ENCODE peak calls at places on chromosome 12, in seven cellular contexts. U, N, H, I, C, O and K are unnamed samples. For H3K27me3 and H3K36me3, the result is how much of the 10 kb centered on the place peaks cover.

GRCh38 chr12:13234045-13234641 is 37.6 kb downstream of the EMP1 start:
- DNase-seq in U (peak), N (peak), H (peak), I (no peak), C (peak), O (peak), K (peak)

GRCh38 chr12:47085815-47086252 is 6.1 kb upstream of the AMIGO2 start:
- DNase-seq in U (no peak), N (peak), H (no peak), I (no peak), C (peak), O (no peak), K (no peak)

GRCh38 chr12:64800640-64801039 is 23.8 kb upstream of the TBC1D30 start:
- DNase-seq in U (no peak), N (no peak), H (no peak), I (no peak), C (no peak), O (no peak), K (no peak)

GRCh38 chr12:119229837-119230236 is 51.1 kb downstream of the HSPB8 start:
- DNase-seq in U (peak), N (peak), H (peak), I (no peak), C (no peak), O (peak), K (peak)

GRCh38 chr12:90013409-90013808 is 304.8 kb upstream of the ATP2B1 start:
- DNase-seq in U (no peak), N (no peak), H (peak), I (no peak), C (no peak), O (no peak), K (peak)

GRCh38 chr12:85627584-85627983 is 208.6 kb downstream of the RASSF9 start:
- DNase-seq in U (no peak), N (no peak), H (no peak), I (peak), C (no peak), O (no peak), K (no peak)

GRCh38 chr12:3820122-3820521 is 53.1 kb downstream of the PARP11 start:
- DNase-seq in U (no peak), N (no peak), H (no peak), I (no peak), C (no peak), O (no peak), K (no peak)

GRCh38 chr12:51846911-51847829 is 1.3 kb downstream of the FIGNL2 start:
- DNase-seq in U (no peak), N (peak), H (peak), I (no peak), C (peak), O (no peak), K (peak)

GRCh38 chr12:3921142-3921520 is 47.9 kb upstream of the PARP11 start:
- DNase-seq in U (no peak), N (no peak), H (no peak), I (no peak), C (no peak), O (no peak), K (no peak)

GRCh38 chr12:40502322-40502721 is 189.9 kb upstream of the CNTN1 start:
- DNase-seq in U (no peak), N (no peak), H (no peak), I (no peak), C (no peak), O (no peak), K (no peak)

GRCh38 chr12:47362131-47362686 is 282.4 kb upstream of the AMIGO2 start:
- DNase-seq in U (no peak), N (no peak), H (no peak), I (no peak), C (no peak), O (no peak), K (no peak)

GRCh38 chr12:26701604-26702215 is 131.3 kb downstream of the ITPR2 start:
- DNase-seq in U (no peak), N (no peak), H (no peak), I (no peak), C (no peak), O (no peak), K (no peak)

GRCh38 chr12:121009744-121010143 is 6.5 kb downstream of the C12orf43 start:
- DNase-seq in U (no peak), N (no peak), H (peak), I (no peak), C (peak), O (no peak), K (peak)

GRCh38 chr12:89775336-89776005 is 66.8 kb upstream of the ATP2B1 start:
- DNase-seq in U (no peak), N (no peak), H (no peak), I (peak), C (no peak), O (no peak), K (no peak)

GRCh38 chr12:118611295-118611694 is 234.9 kb downstream of the SUDS3 start:
- DNase-seq in U (no peak), N (no peak), H (no peak), I (no peak), C (no peak), O (no peak), K (no peak)

GRCh38 chr12:89943461-89943860 is 234.8 kb upstream of the ATP2B1 start:
- DNase-seq in U (no peak), N (no peak), H (no peak), I (no peak), C (no peak), O (no peak), K (no peak)

GRCh38 chr12:51972424-51972812 is 20.9 kb downstream of the ACVR1B start:
- DNase-seq in U (no peak), N (no peak), H (no peak), I (no peak), C (no peak), O (no peak), K (no peak)

GRCh38 chr12:132077322-132078100 is 66.6 kb downstream of the DDX51 start:
- DNase-seq in U (no peak), N (no peak), H (no peak), I (no peak), C (no peak), O (no peak), K (no peak)

GRCh38 chr12:56629459-56630179 is 507 bp downstream of the BAZ2A start:
- DNase-seq in U (no peak), N (peak), H (no peak), I (no peak), C (peak), O (no peak), K (no peak)

GRCh38 chr12:97313471-97314190 is 149.0 kb upstream of the RMST start:
- DNase-seq in U (no peak), N (no peak), H (no peak), I (no peak), C (no peak), O (no peak), K (no peak)

GRCh38 chr12:75724913-75725312 is 213.5 kb upstream of the KRR1 start:
- DNase-seq in U (no peak), N (peak), H (peak), I (peak), C (no peak), O (peak), K (no peak)

GRCh38 chr12:103114296-103115055 is 157.0 kb downstream of the ASCL1 start:
- DNase-seq in U (no peak), N (no peak), H (no peak), I (no peak), C (peak), O (no peak), K (no peak)

GRCh38 chr12:4286771-4287317 is 13.3 kb downstream of the CCND2 start:
- DNase-seq in U (no peak), N (no peak), H (no peak), I (no peak), C (no peak), O (no peak), K (peak)

GRCh38 chr12:26863515-26863914 is 30.5 kb upstream of the ITPR2 start:
- DNase-seq in U (no peak), N (no peak), H (peak), I (no peak), C (no peak), O (no peak), K (no peak)

GRCh38 chr12:62720661-62721330 is 214.2 kb downstream of the PPM1H start:
- DNase-seq in U (no peak), N (peak), H (peak), I (no peak), C (no peak), O (no peak), K (no peak)

GRCh38 chr12:51391047-51391837 is at the start of gene GALNT6:
- DNase-seq in U (no peak), N (peak), H (peak), I (no peak), C (peak), O (no peak), K (peak)

GRCh38 chr12:76123301-76124212 is 39.1 kb upstream of the NAP1L1 start:
- DNase-seq in U (no peak), N (no peak), H (no peak), I (peak), C (no peak), O (no peak), K (peak)

GRCh38 chr12:6828671-6829531 is 694 bp downstream of the P3H3 start:
- DNase-seq in U (peak), N (peak), H (peak), I (no peak), C (peak), O (no peak), K (peak)

GRCh38 chr12:100219328-100220109 is 18.9 kb downstream of the ACTR6 start:
- DNase-seq in U (no peak), N (no peak), H (no peak), I (no peak), C (no peak), O (no peak), K (no peak)

GRCh38 chr12:100539209-100539608 is 34.3 kb upstream of the GAS2L3 start:
- DNase-seq in U (no peak), N (peak), H (no peak), I (no peak), C (no peak), O (no peak), K (peak)

GRCh38 chr12:4417471-4417870 is 28.1 kb downstream of the FGF6 start:
- DNase-seq in U (no peak), N (peak), H (peak), I (no peak), C (no peak), O (no peak), K (no peak)

GRCh38 chr12:45914090-45914489 is 76.3 kb downstream of the SCAF11 start:
- DNase-seq in U (no peak), N (no peak), H (no peak), I (peak), C (no peak), O (no peak), K (peak)

GRCh38 chr12:117686911-117687377 is 281.8 kb downstream of the KSR2 start:
- DNase-seq in U (no peak), N (no peak), H (no peak), I (peak), C (no peak), O (no peak), K (no peak)

DNA sequence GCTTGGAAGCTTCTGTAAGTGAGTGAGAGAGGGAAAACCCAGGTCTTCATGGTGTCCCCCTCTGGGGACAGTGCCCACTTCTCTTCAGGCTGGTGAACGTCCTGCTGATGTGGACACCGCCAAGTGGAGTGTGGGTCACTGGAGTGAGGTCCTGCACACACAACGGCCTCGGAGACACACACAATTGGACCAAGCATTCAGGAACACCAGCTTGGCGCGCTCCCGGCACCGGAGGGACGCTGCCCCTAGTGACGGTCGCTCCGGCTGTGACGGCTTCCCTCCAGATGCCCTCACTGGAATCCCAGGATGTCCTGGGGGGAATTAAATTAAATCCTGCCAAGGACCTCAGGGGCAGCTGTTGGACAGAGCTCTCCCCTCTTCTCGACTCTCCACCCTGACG is 123.1 kb downstream of the ZNF664 start:
- DNase-seq in U (no peak), N (no peak), H (no peak), I (no peak), C (no peak), O (no peak), K (no peak)
- H3K4me3 ChIP-seq in U (no peak), N (no peak), H (no peak), I (no peak), C (no peak), O (no peak), K (no peak)

DNA sequence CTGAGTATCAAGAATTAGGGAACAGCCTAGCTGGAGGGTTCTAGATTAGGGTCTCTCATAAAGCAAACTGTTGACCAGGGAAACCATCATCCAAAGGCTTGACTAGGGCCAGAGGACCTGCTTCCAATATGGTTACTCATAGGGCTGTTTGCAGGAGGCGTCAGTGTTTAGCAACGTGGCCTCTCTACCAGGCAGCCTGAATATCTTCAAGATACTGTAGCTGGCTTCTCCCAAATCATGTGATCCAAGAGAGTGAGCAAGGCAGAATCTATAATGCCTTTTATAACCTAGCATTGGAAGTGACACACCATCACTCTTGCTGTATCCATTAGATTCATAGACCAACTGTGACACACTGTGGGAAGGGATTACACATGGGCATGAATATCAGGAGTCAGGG is 17.3 kb downstream of the TPH2 start:
- DNase-seq in U (no peak), N (no peak), H (no peak), I (peak), C (no peak), O (no peak), K (no peak)
- H3K27me3 ChIP-seq in U (under half), N (under half), H (under half), I (under half), C (under half), O (under half), K (under half)

GRCh38 chr12:111780166-111780565 is 13.4 kb downstream of the ALDH2 start:
- DNase-seq in U (no peak), N (no peak), H (no peak), I (no peak), C (peak), O (no peak), K (no peak)
- H3K36me3 ChIP-seq in U (under half), N (under half), H (under half), I (under half), C (under half), O (under half), K (under half)

DNA sequence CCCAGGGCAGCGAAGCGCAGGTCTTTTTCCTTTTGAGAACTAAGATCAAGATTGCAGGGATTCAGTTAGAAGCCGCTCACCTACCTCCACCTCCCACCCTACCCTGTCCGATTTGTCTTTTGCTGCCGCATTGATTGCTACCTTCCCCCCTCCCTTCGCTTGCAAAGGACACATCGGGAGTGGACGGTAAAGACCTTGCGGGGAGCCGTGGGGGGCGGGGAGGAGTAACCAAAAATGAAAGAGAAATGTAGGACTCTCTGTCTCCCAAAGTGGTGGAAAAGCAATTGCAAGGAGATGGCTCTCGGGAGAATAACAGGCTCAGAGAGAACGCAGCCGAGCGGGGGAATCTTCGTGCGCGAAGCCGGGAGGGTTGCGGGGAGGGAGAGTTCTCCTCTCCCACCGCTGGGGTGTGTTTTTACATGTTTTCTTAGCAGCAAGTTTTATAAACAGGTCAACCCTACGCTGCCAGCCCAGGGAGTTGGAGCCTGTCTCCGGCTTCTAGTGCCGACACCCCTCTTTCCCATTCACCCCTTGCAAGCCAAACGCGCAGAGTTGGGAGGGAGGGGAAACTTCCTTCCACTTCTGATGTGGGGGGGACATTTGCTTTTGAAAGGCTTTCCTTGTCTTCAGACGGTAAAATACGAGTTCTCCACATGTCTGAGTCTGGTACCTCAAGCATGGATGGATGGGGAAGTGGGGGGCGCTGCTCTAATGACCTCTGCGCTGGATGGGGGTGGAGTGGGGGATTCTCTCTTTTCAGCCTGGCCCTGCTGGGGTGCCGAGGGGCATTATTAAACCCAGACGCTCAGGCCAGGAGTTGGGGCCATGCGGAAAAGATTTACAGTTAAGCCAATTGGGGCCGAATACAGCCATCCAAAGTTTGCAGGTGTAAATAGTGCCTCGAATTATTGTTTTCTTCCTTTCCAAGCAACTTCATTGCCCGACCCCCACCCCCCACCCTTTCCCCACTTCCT is 8.9 kb upstream of the TBX3 start:
- DNase-seq in U (no peak), N (no peak), H (no peak), I (no peak), C (no peak), O (no peak), K (peak)
- H3K4me3 ChIP-seq in U (peak), N (peak), H (peak), I (peak), C (peak), O (peak), K (no peak)

GRCh38 chr12:9811651-9812050 is 15.6 kb upstream of the KLRF1 start:
- DNase-seq in U (no peak), N (no peak), H (no peak), I (no peak), C (no peak), O (no peak), K (no peak)

GRCh38 chr12:9810721-9811120 is 16.6 kb upstream of the KLRF1 start:
- DNase-seq in U (no peak), N (no peak), H (no peak), I (no peak), C (no peak), O (no peak), K (no peak)

GRCh38 chr12:9805883-9806282 is 21.4 kb upstream of the KLRF1 start:
- DNase-seq in U (no peak), N (no peak), H (no peak), I (no peak), C (no peak), O (no peak), K (no peak)

GRCh38 chr12:9808531-9808930 is 18.8 kb upstream of the KLRF1 start:
- DNase-seq in U (no peak), N (no peak), H (no peak), I (no peak), C (no peak), O (no peak), K (no peak)

DNA sequence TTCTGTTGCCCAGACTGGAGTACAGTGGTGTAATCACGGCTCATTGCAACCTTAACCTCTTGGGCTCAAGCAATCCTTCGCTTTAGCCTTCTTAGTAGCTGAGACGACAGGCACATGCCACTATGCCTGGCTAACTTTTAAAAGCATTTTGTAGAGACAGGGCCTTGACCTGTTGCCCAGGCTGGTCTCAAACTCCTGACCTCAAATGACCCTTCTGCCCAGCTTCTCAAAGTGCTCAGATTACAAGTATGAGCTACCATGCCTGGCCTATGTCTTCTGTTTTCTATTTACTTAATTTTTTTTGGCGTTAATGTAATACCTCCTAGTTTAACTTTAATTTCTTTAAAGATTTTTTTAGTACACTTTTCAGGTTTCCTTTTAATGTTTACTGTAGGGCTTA is 20.6 kb upstream of the KLRF1 start:
- DNase-seq in U (no peak), N (no peak), H (no peak), I (no peak), C (no peak), O (no peak), K (no peak)
- H3K27me3 ChIP-seq in U (under half), N (under half), H (under half), I (under half), C (under half), O (under half), K (under half)

GRCh38 chr12:93896427-93896826 is 219.3 kb downstream of the CRADD start:
- DNase-seq in U (no peak), N (no peak), H (no peak), I (no peak), C (no peak), O (no peak), K (peak)

GRCh38 chr12:93892431-93893210 is 215.4 kb downstream of the CRADD start:
- DNase-seq in U (no peak), N (no peak), H (no peak), I (no peak), C (no peak), O (no peak), K (peak)

GRCh38 chr12:93895096-93895460 is 217.9 kb downstream of the CRADD start:
- DNase-seq in U (no peak), N (no peak), H (no peak), I (no peak), C (no peak), O (no peak), K (peak)

GRCh38 chr12:93896962-93897361 is 219.8 kb downstream of the CRADD start:
- DNase-seq in U (no peak), N (no peak), H (no peak), I (no peak), C (no peak), O (no peak), K (no peak)

GRCh38 chr12:93894391-93895095 is 217.4 kb downstream of the CRADD start:
- DNase-seq in U (peak), N (peak), H (no peak), I (no peak), C (peak), O (peak), K (no peak)
- H3K36me3 ChIP-seq in U (under half), N (under half), H (under half), I (under half), C (under half), O (under half), K (under half)

DNA sequence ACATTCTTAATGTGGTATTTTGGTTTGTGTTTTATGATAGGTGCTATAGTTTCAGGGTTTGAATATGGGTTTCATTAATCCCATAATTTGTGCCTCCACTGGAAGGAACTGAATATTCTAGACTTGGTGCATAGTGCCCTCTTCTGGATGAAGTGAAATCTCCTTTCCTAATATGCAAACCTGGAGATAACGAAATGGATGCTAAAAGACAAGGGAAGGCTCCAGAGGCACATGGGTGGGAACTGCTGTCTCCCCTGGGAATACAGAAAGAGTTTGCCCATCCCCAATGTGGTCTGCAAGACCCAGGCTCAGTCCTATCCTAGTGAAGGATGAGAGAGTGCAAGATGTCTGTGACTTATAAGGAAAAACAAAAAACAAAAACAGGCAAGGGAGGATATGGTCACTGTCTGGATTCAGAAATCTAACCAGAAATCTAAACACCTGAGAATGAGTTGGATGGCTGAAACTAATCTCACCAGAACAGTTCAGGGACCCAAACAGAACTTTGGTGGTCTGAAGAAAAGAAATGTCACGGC is 142.3 kb upstream of the TMPO start:
- DNase-seq in U (no peak), N (no peak), H (no peak), I (no peak), C (no peak), O (no peak), K (peak)
- H3K4me3 ChIP-seq in U (no peak), N (no peak), H (no peak), I (no peak), C (no peak), O (no peak), K (no peak)